ENCODE peak calls at places on chromosomes 2 and 18, in four cellular contexts. Q is heart left ventricle, S is DND-41, Z is HepG2. T is an unnamed sample.

GRCh38 chr2:68709421-68709911 is 25.1 kb upstream of the ARHGAP25 start:
- DNase-seq in Q (no peak), S (peak; percentile 61), Z (peak; percentile 57), T (peak; percentile 73)

GRCh38 chr2:121818546-121818945 is 63.1 kb downstream of the TSN start:
- DNase-seq in Q (no peak), S (no peak), Z (no peak), T (peak; percentile 70)

GRCh38 chr2:10932345-10933151 is 20.8 kb downstream of the KCNF1 start:
- DNase-seq in Q (no peak), S (no peak), Z (no peak), T (no peak)

GRCh38 chr18:814300-815084 is 2.5 kb upstream of the YES1 start:
- DNase-seq in Q (no peak), S (no peak), Z (no peak), T (no peak)

GRCh38 chr2:119011162-119011909 is 69.3 kb downstream of the MARCO start:
- DNase-seq in Q (peak; percentile 40), S (no peak), Z (peak; percentile 33), T (no peak)

GRCh38 chr2:164843346-164843841 is 1.8 kb upstream of the COBLL1 start:
- DNase-seq in Q (no peak), S (no peak), Z (peak; percentile 42), T (no peak)

GRCh38 chr2:60213865-60214657 is 339.4 kb downstream of the BCL11A start:
- DNase-seq in Q (no peak), S (no peak), Z (no peak), T (no peak)

GRCh38 chr2:160666019-160666676 is 172.5 kb upstream of the RBMS1 start:
- DNase-seq in Q (no peak), S (no peak), Z (peak; percentile 46), T (no peak)

GRCh38 chr2:52852006-52852405 is 915.6 kb upstream of the CHAC2 start:
- DNase-seq in Q (no peak), S (no peak), Z (no peak), T (no peak)

GRCh38 chr2:145158051-145158586 is 638.2 kb upstream of the ZEB2 start:
- DNase-seq in Q (peak; percentile 50), S (no peak), Z (no peak), T (no peak)

GRCh38 chr2:9081750-9082149 is 78.3 kb upstream of the MBOAT2 start:
- DNase-seq in Q (no peak), S (no peak), Z (no peak), T (no peak)

GRCh38 chr18:48922801-48923730 is 27.7 kb downstream of the SMAD7 start:
- DNase-seq in Q (peak; percentile 69), S (no peak), Z (no peak), T (no peak)

GRCh38 chr18:48002933-48003365 is 72.5 kb upstream of the SMAD2 start:
- DNase-seq in Q (peak; percentile 77), S (no peak), Z (no peak), T (no peak)

GRCh38 chr2:64134813-64135212 is 9.4 kb downstream of the PELI1 start:
- DNase-seq in Q (no peak), S (no peak), Z (no peak), T (no peak)

GRCh38 chr2:16413947-16414346 is 251.7 kb downstream of the CYRIA start:
- DNase-seq in Q (no peak), S (no peak), Z (no peak), T (no peak)

GRCh38 chr2:203660465-203660864 is 46.0 kb upstream of the CD28 start:
- DNase-seq in Q (no peak), S (no peak), Z (no peak), T (no peak)

GRCh38 chr2:50957880-50958279 is 74.1 kb downstream of the NRXN1 start:
- DNase-seq in Q (no peak), S (no peak), Z (no peak), T (no peak)

GRCh38 chr2:235917506-235917905 is 250.7 kb downstream of the GBX2 start:
- DNase-seq in Q (no peak), S (no peak), Z (no peak), T (no peak)

GRCh38 chr2:177291701-177292100 is 27.2 kb upstream of the NFE2L2 start:
- DNase-seq in Q (no peak), S (no peak), Z (no peak), T (no peak)

GRCh38 chr2:74250189-74250631 is 51.8 kb downstream of the MTHFD2 start:
- DNase-seq in Q (peak; percentile 31), S (peak; percentile 56), Z (peak; percentile 41), T (peak; percentile 77)

GRCh38 chr2:20401495-20401855 is 45.4 kb upstream of the RHOB start:
- DNase-seq in Q (no peak), S (no peak), Z (no peak), T (no peak)

GRCh38 chr2:9199716-9200633 is 6.6 kb upstream of the ASAP2 start:
- DNase-seq in Q (no peak), S (no peak), Z (no peak), T (no peak)

GRCh38 chr2:95115418-95115817 is 6.2 kb downstream of the MRPS5 start:
- DNase-seq in Q (peak; percentile 61), S (peak; percentile 75), Z (peak; percentile 80), T (peak; percentile 57)

GRCh38 chr2:169362346-169363026 is at the start of gene LRP2:
- DNase-seq in Q (no peak), S (no peak), Z (peak; percentile 15), T (no peak)

GRCh38 chr2:177783835-177784448 is 288.6 kb downstream of the PDE11A start:
- DNase-seq in Q (no peak), S (peak; percentile 49), Z (no peak), T (no peak)

DNA sequence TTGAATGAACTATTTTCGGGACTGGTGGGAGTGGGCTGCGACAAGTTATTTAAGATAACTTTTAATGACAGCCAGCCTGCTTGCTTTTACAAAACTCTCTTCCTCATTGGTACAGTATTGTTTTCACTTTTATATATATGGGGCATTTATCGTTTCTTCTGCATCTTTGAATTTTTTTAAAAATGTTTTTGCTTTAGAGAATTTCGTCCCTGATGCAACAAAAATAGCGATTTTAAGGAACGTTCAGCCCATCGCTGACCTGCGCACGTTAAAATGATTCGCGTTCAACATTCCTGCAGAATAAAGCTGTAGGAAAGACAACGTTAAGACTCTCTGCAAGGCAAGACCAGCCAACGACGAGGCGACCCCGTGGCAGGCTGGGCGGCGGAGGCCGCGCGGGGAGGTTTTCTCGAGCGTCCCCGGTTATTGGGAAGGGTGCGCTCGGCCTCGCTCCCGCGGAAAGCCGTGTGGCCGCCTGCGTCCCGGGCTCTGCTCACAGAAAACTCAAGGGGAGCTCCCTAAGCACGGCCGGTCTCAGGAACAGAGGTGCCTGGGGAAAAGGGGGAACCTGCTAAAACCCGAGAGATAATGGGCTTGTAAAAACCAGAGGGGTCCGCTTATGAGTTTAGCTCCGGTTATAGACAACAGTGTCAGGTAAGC is 3.0 kb downstream of the PAX8 start:
- DNase-seq in Q (no peak), S (no peak), Z (no peak), T (no peak)
- H3K4me3 ChIP-seq in Q (no peak overlapping the region), S (no peak overlapping the region), Z (no peak overlapping the region), T (no peak overlapping the region)

DNA sequence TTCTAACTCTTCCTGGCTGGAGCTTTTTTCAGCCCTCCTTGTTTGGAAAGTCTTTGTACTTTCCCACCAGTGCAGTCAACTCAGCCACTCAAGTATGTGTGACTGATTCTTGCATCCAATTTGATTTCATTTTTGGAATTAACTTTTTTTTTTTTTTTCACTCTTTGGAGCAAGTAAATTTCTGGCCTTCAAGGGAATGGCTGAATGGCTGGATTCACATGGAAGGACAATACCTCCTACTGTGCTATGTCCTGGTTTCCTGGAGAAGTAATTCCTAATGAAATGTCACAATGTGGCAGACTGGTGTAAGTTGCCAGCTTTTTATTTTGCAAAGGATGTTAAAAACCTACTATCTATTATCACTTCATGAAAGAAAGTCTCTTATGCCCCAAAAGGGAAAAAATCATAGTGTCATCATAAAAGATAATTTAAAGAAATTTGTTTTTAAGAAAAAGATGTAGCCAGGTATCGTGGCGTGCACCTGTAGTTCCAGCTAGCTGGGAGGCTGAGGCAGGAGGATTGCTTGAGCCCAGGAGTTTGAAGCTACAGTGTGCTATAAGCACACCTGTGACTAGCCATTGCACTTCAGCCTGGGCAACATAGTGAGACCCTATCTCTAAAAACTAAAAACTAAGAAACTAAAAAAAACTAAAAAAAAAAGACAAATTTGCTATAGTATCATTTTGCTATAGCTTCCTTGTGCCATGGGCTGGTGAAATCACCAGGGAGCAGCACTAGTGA is 76.1 kb upstream of the ZFP36L2 start:
- DNase-seq in Q (no peak), S (no peak), Z (no peak), T (no peak)
- H3K27ac ChIP-seq in Q (no peak overlapping the region), S (no peak overlapping the region), Z (no peak overlapping the region), T (no peak overlapping the region)

GRCh38 chr2:226115832-226116200 is 683.8 kb downstream of the IRS1 start:
- DNase-seq in Q (no peak), S (no peak), Z (no peak), T (no peak)
- H3K4me3 ChIP-seq in Q (no peak overlapping the region), S (no peak overlapping the region), Z (no peak overlapping the region), T (no peak overlapping the region)

GRCh38 chr2:238645095-238645494 is 202.8 kb upstream of the TWIST2 start:
- DNase-seq in Q (no peak), S (no peak), Z (no peak), T (no peak)

GRCh38 chr2:238644095-238645081 is 203.5 kb upstream of the TWIST2 start:
- DNase-seq in Q (no peak), S (no peak), Z (peak; percentile 33), T (no peak)

GRCh38 chr2:238646803-238647202 is 201.1 kb upstream of the TWIST2 start:
- DNase-seq in Q (no peak), S (no peak), Z (no peak), T (no peak)

GRCh38 chr2:238646281-238646680 is 201.6 kb upstream of the TWIST2 start:
- DNase-seq in Q (no peak), S (no peak), Z (no peak), T (no peak)

DNA sequence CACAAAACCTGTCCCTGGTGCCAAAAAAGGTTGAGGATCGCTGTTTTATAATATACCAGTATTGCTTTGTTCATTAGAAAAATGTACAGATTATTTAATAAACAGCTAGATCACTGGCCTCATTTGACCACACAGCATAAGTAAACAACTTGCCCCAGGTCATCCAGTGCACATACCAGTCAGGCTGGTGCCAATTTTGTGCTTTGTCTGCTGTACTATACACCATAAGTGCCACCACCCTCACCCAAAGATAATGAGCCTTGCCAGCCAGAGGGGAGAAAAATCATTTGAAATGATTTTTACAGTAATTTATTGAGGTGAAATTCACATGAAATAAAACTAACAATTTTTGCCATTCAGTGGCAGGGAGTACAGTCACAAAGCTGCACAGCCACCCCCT is 202.2 kb upstream of the TWIST2 start:
- DNase-seq in Q (no peak), S (no peak), Z (no peak), T (no peak)
- H3K27ac ChIP-seq in Q (no peak overlapping the region), S (no peak overlapping the region), Z (no peak overlapping the region), T (no peak overlapping the region)

T was measured in OCI-LY7.